ENCODE peak calls at places on chromosome 7, in five cellular contexts. Q, K, S, C and M are unnamed samples.

GRCh38 chr7:96548664-96549063 is 161.0 kb downstream of the SEM1 start:
- DNase-seq in Q (no peak), K (no peak), S (no peak), C (peak), M (no peak)

GRCh38 chr7:157488326-157488725 is 151.5 kb downstream of the DNAJB6 start:
- DNase-seq in Q (no peak), K (no peak), S (no peak), C (no peak), M (no peak)

GRCh38 chr7:26372738-26373137 is 81.1 kb downstream of the SNX10 start:
- DNase-seq in Q (no peak), K (no peak), S (no peak), C (no peak), M (no peak)

GRCh38 chr7:103528152-103528551 is 82.1 kb upstream of the SLC26A5 start:
- DNase-seq in Q (no peak), K (no peak), S (no peak), C (no peak), M (no peak)

GRCh38 chr7:106681815-106682495 is 21.0 kb upstream of the CCDC71L start:
- DNase-seq in Q (no peak), K (no peak), S (no peak), C (peak), M (no peak)

GRCh38 chr7:52838981-52839411 is 196.4 kb upstream of the POM121L12 start:
- DNase-seq in Q (no peak), K (no peak), S (no peak), C (no peak), M (no peak)

GRCh38 chr7:25856056-25856780 is 295.8 kb upstream of the NFE2L3 start:
- DNase-seq in Q (no peak), K (peak), S (no peak), C (no peak), M (peak)

GRCh38 chr7:107700570-107700969 is 39.9 kb downstream of the SLC26A4 start:
- DNase-seq in Q (no peak), K (no peak), S (no peak), C (no peak), M (no peak)

GRCh38 chr7:91079491-91079890 is 184.7 kb upstream of the FZD1 start:
- DNase-seq in Q (no peak), K (no peak), S (no peak), C (no peak), M (no peak)

GRCh38 chr7:140176271-140176701 is 497 bp downstream of the KDM7A start:
- DNase-seq in Q (peak), K (no peak), S (no peak), C (no peak), M (no peak)

GRCh38 chr7:158413962-158414961 is 173.4 kb downstream of the PTPRN2 start:
- DNase-seq in Q (no peak), K (no peak), S (no peak), C (no peak), M (no peak)

GRCh38 chr7:35985126-35985754 is 167.8 kb upstream of the EEPD1 start:
- DNase-seq in Q (peak), K (peak), S (peak), C (peak), M (peak)

GRCh38 chr7:73351447-73352167 is 23.6 kb downstream of the FKBP6 start:
- DNase-seq in Q (no peak), K (no peak), S (no peak), C (no peak), M (no peak)

GRCh38 chr7:20440472-20441105 is 109.9 kb downstream of the ITGB8 start:
- DNase-seq in Q (no peak), K (peak), S (no peak), C (peak), M (peak)

GRCh38 chr7:19177269-19177668 is 32.0 kb upstream of the FERD3L start:
- DNase-seq in Q (no peak), K (no peak), S (no peak), C (no peak), M (no peak)

GRCh38 chr7:24722386-24723177 is 34.7 kb downstream of the GSDME start:
- DNase-seq in Q (no peak), K (no peak), S (no peak), C (no peak), M (no peak)

GRCh38 chr7:121774563-121774962 is 98.4 kb upstream of the PTPRZ1 start:
- DNase-seq in Q (no peak), K (no peak), S (no peak), C (no peak), M (no peak)

GRCh38 chr7:7969306-7970112 is 913 bp downstream of the GLCCI1 start:
- DNase-seq in Q (peak), K (peak), S (no peak), C (peak), M (peak)

GRCh38 chr7:91436655-91437054 is 172.4 kb downstream of the FZD1 start:
- DNase-seq in Q (no peak), K (no peak), S (no peak), C (no peak), M (no peak)

GRCh38 chr7:130329466-130329865 is 15.2 kb upstream of the CPA5 start:
- DNase-seq in Q (no peak), K (no peak), S (no peak), C (no peak), M (no peak)

GRCh38 chr7:5773661-5774086 is 7.8 kb downstream of the RNF216 start:
- DNase-seq in Q (no peak), K (no peak), S (no peak), C (no peak), M (peak)

GRCh38 chr7:81664304-81664703 is 105.5 kb downstream of the HGF start:
- DNase-seq in Q (no peak), K (no peak), S (no peak), C (no peak), M (no peak)

GRCh38 chr7:159120540-159120919 is 24.1 kb downstream of the VIPR2 start:
- DNase-seq in Q (no peak), K (no peak), S (no peak), C (no peak), M (no peak)

GRCh38 chr7:91265693-91266066 is 1.4 kb downstream of the FZD1 start:
- DNase-seq in Q (peak), K (no peak), S (no peak), C (no peak), M (no peak)

GRCh38 chr7:157433628-157434027 is 96.8 kb downstream of the DNAJB6 start:
- DNase-seq in Q (no peak), K (no peak), S (no peak), C (no peak), M (no peak)

GRCh38 chr7:25009271-25009670 is 29.3 kb upstream of the OSBPL3 start:
- DNase-seq in Q (no peak), K (no peak), S (no peak), C (no peak), M (no peak)

GRCh38 chr7:13990984-13991790 is 1.7 kb upstream of the ETV1 start:
- DNase-seq in Q (peak), K (peak), S (peak), C (peak), M (peak)

GRCh38 chr7:80771523-80771922 is 133.1 kb downstream of the CD36 start:
- DNase-seq in Q (no peak), K (no peak), S (no peak), C (no peak), M (no peak)

GRCh38 chr7:143185551-143185950 is 2.3 kb downstream of the TAS2R39 start:
- DNase-seq in Q (no peak), K (no peak), S (no peak), C (no peak), M (no peak)

GRCh38 chr7:155489862-155490696 is 32.1 kb downstream of the EN2 start:
- DNase-seq in Q (no peak), K (peak), S (no peak), C (no peak), M (no peak)

GRCh38 chr7:129990403-129991192 is 37.8 kb upstream of the UBE2H start:
- DNase-seq in Q (no peak), K (no peak), S (no peak), C (no peak), M (no peak)

GRCh38 chr7:122302826-122303521 is 1.6 kb downstream of the FEZF1 start:
- DNase-seq in Q (no peak), K (no peak), S (no peak), C (no peak), M (no peak)

GRCh38 chr7:125316451-125316850 is 386.8 kb upstream of the POT1 start:
- DNase-seq in Q (no peak), K (peak), S (no peak), C (no peak), M (peak)

GRCh38 chr7:50812847-50813475 is 30.3 kb upstream of the GRB10 start:
- DNase-seq in Q (peak), K (peak), S (peak), C (peak), M (no peak)

GRCh38 chr7:30199271-30199670 is 64.5 kb downstream of the MTURN start:
- DNase-seq in Q (no peak), K (no peak), S (no peak), C (no peak), M (no peak)

DNA sequence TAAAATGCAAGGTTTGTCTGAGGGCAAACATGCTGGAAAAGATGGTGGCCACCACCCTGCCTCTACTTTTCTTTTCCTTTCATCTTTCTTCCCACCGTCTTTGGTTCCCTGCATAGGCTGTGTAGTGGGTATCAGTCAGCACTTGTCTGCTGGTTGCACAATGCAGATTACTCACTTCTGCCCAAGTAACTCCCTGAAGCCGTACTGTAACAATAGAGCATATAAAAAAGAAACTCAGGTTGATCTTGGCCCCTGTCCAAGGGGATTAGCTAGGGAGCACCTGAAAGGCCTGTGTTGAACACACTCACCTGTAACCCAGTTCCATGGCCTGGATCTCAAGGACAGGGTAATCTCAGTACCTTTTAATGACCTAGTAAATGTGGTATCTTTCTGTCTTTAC is 533.0 kb upstream of the GALNT17 start:
- DNase-seq in Q (no peak), K (no peak), S (peak), C (no peak), M (no peak)
- TF ChIP-seq POLR2A in Q (no peak), K (no peak), S (no peak), C (no peak), M (no peak)

GRCh38 chr7:150986099-150986512 is 4.7 kb upstream of the NOS3 start:
- DNase-seq in Q (no peak), K (peak), S (no peak), C (peak), M (peak)

GRCh38 chr7:150986556-150986955 is 4.3 kb upstream of the NOS3 start:
- DNase-seq in Q (no peak), K (no peak), S (no peak), C (no peak), M (no peak)

GRCh38 chr7:150990416-150991186 is at the start of gene NOS3:
- DNase-seq in Q (no peak), K (no peak), S (no peak), C (no peak), M (no peak)

GRCh38 chr7:150989456-150989855 is 1.4 kb upstream of the NOS3 start:
- DNase-seq in Q (no peak), K (peak), S (no peak), C (no peak), M (no peak)

DNA sequence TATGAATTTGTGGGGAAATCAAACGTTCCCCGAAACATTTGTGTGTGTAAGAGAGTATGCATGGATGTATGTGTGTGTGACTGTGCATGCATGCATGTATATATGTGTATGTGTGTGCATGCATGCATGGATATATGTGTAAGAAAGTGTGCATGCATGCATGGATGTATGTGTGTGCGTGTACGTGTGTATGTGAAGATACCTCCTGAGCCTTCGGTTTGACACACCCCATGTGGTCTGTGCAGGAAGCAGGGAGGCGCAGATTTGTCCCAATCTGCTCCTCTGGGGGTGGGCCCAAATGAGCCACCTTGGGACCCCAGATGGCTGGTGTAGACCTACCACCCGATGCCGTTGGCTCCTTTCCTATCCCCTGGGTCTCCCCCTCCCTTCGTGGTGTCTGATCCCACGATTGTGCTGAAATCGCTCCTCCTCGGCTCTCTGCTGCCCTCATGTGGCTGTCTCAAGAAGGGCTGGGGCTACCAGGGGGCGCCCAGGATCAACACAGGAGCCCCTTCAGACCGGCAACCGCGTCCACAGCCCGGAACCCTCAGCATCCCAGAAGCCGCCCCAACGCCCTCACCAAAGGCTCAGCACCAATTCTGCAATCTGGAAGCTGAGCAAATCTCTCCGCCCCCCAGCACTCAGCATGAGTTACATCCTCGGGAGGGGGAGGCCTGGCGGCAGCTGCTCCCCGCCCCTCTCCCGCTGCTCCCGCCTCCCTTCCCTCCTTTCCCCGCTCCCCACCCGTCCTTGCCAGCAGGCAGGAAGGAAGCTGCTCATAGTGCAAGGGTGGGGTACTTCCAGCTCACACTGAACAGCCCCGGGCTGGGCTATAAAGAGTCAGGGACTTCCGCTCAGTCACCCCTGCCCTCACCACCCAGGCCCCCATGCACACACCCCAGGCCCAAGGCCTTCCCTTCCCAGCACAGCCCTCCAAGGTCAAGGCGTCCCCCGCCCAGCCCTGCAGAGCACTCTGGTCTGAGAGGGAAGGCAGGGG is 2.3 kb upstream of the NOS3 start:
- DNase-seq in Q (no peak), K (peak), S (no peak), C (no peak), M (peak)
- TF ChIP-seq POLR2A in Q (no peak), K (no peak), S (no peak), C (no peak), M (no peak)

GRCh38 chr7:109284943-109285342 is 715.3 kb downstream of the DNAJB9 start:
- DNase-seq in Q (no peak), K (no peak), S (no peak), C (no peak), M (no peak)
- TF ChIP-seq POLR2A in Q (no peak), K (no peak), S (no peak), C (no peak), M (no peak)

GRCh38 chr7:34451923-34452322 is 206.1 kb upstream of the NPSR1 start:
- DNase-seq in Q (no peak), K (no peak), S (no peak), C (no peak), M (no peak)
- TF ChIP-seq POLR2A in Q (no peak), K (no peak), S (no peak), C (no peak), M (no peak)

GRCh38 chr7:126667742-126668366 is 584.9 kb downstream of the GRM8 start:
- DNase-seq in Q (no peak), K (peak), S (no peak), C (no peak), M (no peak)
- TF ChIP-seq POLR2A in Q (no peak), K (no peak), S (no peak), C (no peak), M (no peak)

GRCh38 chr7:98280791-98281756 is at the start of gene BRI3:
- DNase-seq in Q (peak), K (peak), S (peak), C (peak), M (peak)
- TF ChIP-seq POLR2A in Q (peak), K (no peak), S (no peak), C (peak), M (peak)

DNA sequence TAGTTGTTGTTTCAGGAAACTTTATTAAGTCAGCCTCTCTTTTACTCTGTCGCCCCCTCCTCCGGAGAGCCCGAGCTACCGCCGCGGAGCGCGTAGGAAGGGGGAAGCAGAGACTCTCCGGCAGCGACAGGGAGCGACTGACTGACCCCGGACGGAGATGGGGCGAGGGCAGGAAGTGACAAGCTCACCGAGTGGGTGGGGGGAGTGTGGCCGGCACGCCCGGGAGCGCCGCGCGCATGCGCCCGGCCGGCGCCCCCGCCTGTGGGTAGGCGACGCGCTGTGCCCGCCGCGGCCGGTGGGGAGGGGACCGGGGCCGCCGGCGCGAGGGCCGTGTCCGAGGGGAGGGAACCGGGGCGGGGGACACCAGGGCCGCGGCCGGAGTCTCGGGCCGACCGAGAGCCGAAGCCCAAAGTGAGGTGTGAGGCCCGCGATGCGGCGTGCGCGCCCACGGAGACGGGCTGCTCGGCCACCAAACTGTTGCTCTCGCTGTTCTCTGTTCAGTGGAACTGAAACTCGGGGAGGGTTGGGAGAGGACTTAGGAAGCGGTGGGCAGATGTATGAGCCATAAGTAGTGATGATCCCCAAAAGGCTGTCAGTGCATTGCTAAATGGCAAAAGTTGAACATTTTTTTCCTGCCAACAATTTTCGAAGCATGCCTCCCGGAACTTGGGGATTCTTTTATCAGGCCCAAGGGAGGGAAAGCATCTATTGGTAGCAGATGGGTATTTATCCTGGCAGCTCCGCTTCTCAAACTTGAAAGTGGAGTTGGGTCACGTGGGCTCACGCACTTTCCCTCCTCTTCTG is at the start of gene ZNF800:
- DNase-seq in Q (peak), K (peak), S (peak), C (peak), M (peak)
- TF ChIP-seq POLR2A in Q (peak), K (peak), S (peak), C (peak), M (peak)

GRCh38 chr7:102286237-102287081 is at the start of gene SH2B2:
- DNase-seq in Q (peak), K (peak), S (peak), C (no peak), M (peak)
- TF ChIP-seq POLR2A in Q (peak), K (no peak), S (peak), C (peak), M (no peak)